ENCODE peak calls at places on chromosomes 4 and X, in six cellular contexts. L is transverse colon; O is left ventricle myocardium inferior; A is CD8-positive, alpha-beta T cell; T is psoas muscle; P is cardiac muscle cell. R is an unnamed sample. For H3K9me3 and H3K36me3, the result is how much of the 10 kb centered on the place peaks cover.

GRCh38 chr4:119570401-119570800 is 58.2 kb downstream of the PDE5A start:
- DNase-seq in L (no peak), P (no peak), T (no peak), A (no peak), O (no peak), R (no peak)

GRCh38 chr4:92305878-92306520 is 2.2 kb downstream of the GRID2 start:
- DNase-seq in P (no peak), O (no peak), L (no peak), A (no peak), T (peak), R (peak)

GRCh38 chr4:164383187-164384181 is 370.4 kb upstream of the SMIM31 start:
- DNase-seq in T (no peak), P (no peak), L (no peak), A (no peak), O (no peak), R (peak)

GRCh38 chr4:47836655-47837581 is 949 bp downstream of the CORIN start:
- DNase-seq in A (peak), O (peak), T (peak), P (peak), L (peak), R (peak)

GRCh38 chrX:36978886-36979285 is 29.3 kb upstream of the FAM47C start:
- DNase-seq in P (peak), T (no peak), L (no peak), O (no peak), A (no peak), R (no peak)

GRCh38 chr4:48138936-48139335 is 4.9 kb upstream of the TXK start:
- DNase-seq in P (no peak), L (no peak), O (no peak), T (no peak), A (no peak), R (no peak)

GRCh38 chrX:40887476-40887875 is 152.1 kb upstream of the MED14 start:
- DNase-seq in T (no peak), O (no peak), A (no peak), L (no peak), P (no peak), R (no peak)

GRCh38 chr4:180120114-180120513 is 2123.1 kb upstream of the TENM3 start:
- DNase-seq in O (no peak), L (no peak), T (no peak), P (no peak), A (no peak), R (no peak)

GRCh38 chrX:103360916-103361315 is 4.6 kb downstream of the TCEAL9 start:
- DNase-seq in O (no peak), T (no peak), L (no peak), P (no peak), A (no peak), R (no peak)

GRCh38 chr4:137530176-137530575 is 2.1 kb downstream of the PCDH18 start:
- DNase-seq in T (no peak), P (peak), A (no peak), L (no peak), O (no peak), R (no peak)

GRCh38 chrX:18252644-18253359 is 32.1 kb upstream of the BEND2 start:
- DNase-seq in O (no peak), T (no peak), P (peak), L (no peak), A (no peak), R (no peak)

GRCh38 chr4:152784490-152785195 is 4.9 kb downstream of the ARFIP1 start:
- DNase-seq in P (peak), T (no peak), L (peak), A (no peak), O (no peak), R (peak)

GRCh38 chr4:3310301-3311094 is 17.7 kb downstream of the RGS12 start:
- DNase-seq in A (no peak), P (no peak), T (no peak), O (no peak), L (no peak), R (peak)

GRCh38 chr4:141346144-141346543 is 125.4 kb downstream of the ZNF330 start:
- DNase-seq in T (no peak), L (no peak), A (no peak), P (peak), O (no peak), R (peak)

GRCh38 chrX:129823115-129823514 is 20.6 kb downstream of the ZDHHC9 start:
- DNase-seq in L (peak), T (no peak), A (peak), P (peak), O (no peak), R (peak)

GRCh38 chr4:986949-987688 is at the start of gene IDUA:
- DNase-seq in O (peak), L (peak), P (peak), T (peak), A (peak), R (peak)

GRCh38 chr4:85761803-85762202 is 286.9 kb downstream of the ARHGAP24 start:
- DNase-seq in T (peak), L (peak), A (no peak), P (peak), O (no peak), R (no peak)

GRCh38 chr4:40057540-40058091 is 966 bp downstream of the N4BP2 start:
- DNase-seq in L (peak), A (peak), O (peak), T (peak), P (peak), R (peak)

GRCh38 chr4:122619583-122619982 is 1.3 kb downstream of the IL21 start:
- DNase-seq in T (no peak), L (no peak), P (no peak), A (no peak), O (no peak), R (no peak)

GRCh38 chr4:118279920-118280432 is 72.8 kb downstream of the PRSS12 start:
- DNase-seq in A (no peak), L (no peak), P (peak), O (no peak), T (no peak), R (no peak)

GRCh38 chr4:166941629-166942028 is 292.7 kb downstream of the SPOCK3 start:
- DNase-seq in L (no peak), A (no peak), O (no peak), T (no peak), P (no peak), R (no peak)

GRCh38 chr4:52751349-52751911 is at the start of gene ERVMER34-1:
- DNase-seq in A (no peak), P (peak), L (peak), O (peak), T (peak), R (peak)

GRCh38 chr4:79597266-79597665 is 189.2 kb upstream of the GK2 start:
- DNase-seq in T (no peak), P (peak), O (no peak), L (no peak), A (no peak), R (peak)

GRCh38 chrX:39309018-39309620 is 507.9 kb downstream of the MID1IP1 start:
- DNase-seq in P (peak), T (no peak), A (no peak), L (no peak), O (no peak), R (no peak)

GRCh38 chrX:119003462-119003861 is 29.0 kb downstream of the LONRF3 start:
- DNase-seq in A (no peak), L (no peak), O (no peak), T (no peak), P (no peak), R (no peak)

GRCh38 chrX:18887177-18887820 is 96.6 kb downstream of the PHKA2 start:
- DNase-seq in T (peak), O (peak), L (peak), P (peak), A (no peak), R (no peak)

GRCh38 chr4:19381068-19381467 is 870.6 kb upstream of the SLIT2 start:
- DNase-seq in P (peak), A (no peak), T (no peak), L (no peak), O (no peak), R (no peak)

GRCh38 chr4:122842984-122843531 is 16.4 kb downstream of the FGF2 start:
- DNase-seq in T (no peak), O (no peak), L (peak), P (no peak), A (no peak), R (no peak)

GRCh38 chrX:67610282-67610681 is 66.5 kb downstream of the AR start:
- DNase-seq in O (no peak), P (no peak), L (no peak), T (no peak), A (no peak), R (no peak)

GRCh38 chr4:159197885-159198269 is 95.0 kb downstream of the RAPGEF2 start:
- DNase-seq in A (no peak), L (no peak), P (no peak), T (no peak), O (no peak), R (no peak)

GRCh38 chrX:56564921-56565861 is 1.8 kb downstream of the UBQLN2 start:
- DNase-seq in O (no peak), L (no peak), P (peak), A (no peak), T (no peak), R (no peak)

GRCh38 chrX:18899796-18900380 is 84.0 kb downstream of the PHKA2 start:
- DNase-seq in L (no peak), T (no peak), O (no peak), P (peak), A (no peak), R (peak)

GRCh38 chrX:151359931-151360871 is 36.8 kb upstream of the VMA21 start:
- DNase-seq in L (no peak), A (peak), P (peak), O (no peak), T (peak), R (peak)

GRCh38 chr4:98572697-98573096 is 85.7 kb downstream of the TSPAN5 start:
- DNase-seq in L (no peak), O (no peak), A (no peak), P (no peak), T (no peak), R (no peak)

GRCh38 chr4:100716416-100716815 is 198.6 kb upstream of the EMCN start:
- DNase-seq in P (no peak), A (no peak), O (no peak), T (no peak), L (no peak), R (no peak)

GRCh38 chr4:144894525-144894924 is 203.5 kb downstream of the ANAPC10 start:
- DNase-seq in T (peak), L (peak), A (no peak), O (no peak), P (peak), R (no peak)

GRCh38 chr4:337143-337931 is at the start of gene ZNF141:
- DNase-seq in P (peak), L (peak), O (peak), A (peak), T (peak), R (peak)

GRCh38 chr4:151641167-151641566 is 119.6 kb downstream of the GATB start:
- DNase-seq in A (no peak), L (no peak), P (peak), O (no peak), T (no peak), R (no peak)

GRCh38 chr4:103400405-103400804 is 202.3 kb upstream of the CENPE start:
- DNase-seq in A (no peak), L (no peak), T (no peak), P (peak), O (no peak), R (no peak)

GRCh38 chr4:8696369-8697127 is 104.0 kb downstream of the CPZ start:
- DNase-seq in P (no peak), O (no peak), T (no peak), L (no peak), A (no peak), R (no peak)
- H3K9me3 ChIP-seq in P (under half), O (under half), T (under half), L (under half), A (under half), R (under half)

DNA sequence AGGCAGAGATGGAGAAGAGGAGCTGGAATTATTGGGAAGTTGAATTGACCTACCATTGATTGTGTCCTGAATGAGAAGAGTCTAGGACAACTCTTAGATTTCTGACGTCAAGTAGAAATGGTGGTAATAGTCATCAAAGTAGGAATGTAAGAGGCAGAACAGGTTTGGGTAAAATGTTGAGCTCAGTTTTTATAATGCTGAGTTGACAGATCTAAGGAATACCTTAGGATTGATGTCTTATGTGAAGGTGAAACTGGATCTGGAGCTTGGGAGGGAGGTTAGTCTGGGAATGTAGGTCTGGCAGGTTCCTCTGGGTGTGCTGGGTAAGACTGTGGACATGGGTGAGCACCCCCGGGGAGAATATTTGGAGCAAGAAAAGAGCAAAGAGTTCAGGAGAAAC is 31.9 kb downstream of the JADE1 start:
- DNase-seq in L (no peak), T (no peak), P (no peak), A (no peak), O (no peak), R (no peak)
- H3K36me3 ChIP-seq in L (under half), T (under half), P (under half), A (under half), O (under half), R (under half)

GRCh38 chr4:186191266-186192067 is at the start of gene CYP4V2:
- DNase-seq in A (peak), P (peak), T (peak), O (peak), L (peak), R (peak)
- TF ChIP-seq CTCF in A (no peak), P (peak), T (peak), O (peak), L (no peak), R (no peak)

GRCh38 chrX:136258951-136259350 is 7.8 kb upstream of the MAP7D3 start:
- DNase-seq in A (no peak), P (no peak), T (no peak), O (no peak), L (no peak), R (no peak)
- H3K9me3 ChIP-seq in A (under half), P (under half), T (under half), O (under half), L (under half), R (under half)

GRCh38 chr4:156950950-156951349 is 20.6 kb downstream of the PDGFC start:
- DNase-seq in L (no peak), P (no peak), O (no peak), A (no peak), T (no peak), R (no peak)

GRCh38 chr4:156948738-156949137 is 22.9 kb downstream of the PDGFC start:
- DNase-seq in O (no peak), T (no peak), L (no peak), P (no peak), A (no peak), R (no peak)

GRCh38 chr4:156950090-156950489 is 21.5 kb downstream of the PDGFC start:
- DNase-seq in A (no peak), T (no peak), O (no peak), P (no peak), L (no peak), R (no peak)

GRCh38 chr4:156948133-156948532 is 23.5 kb downstream of the PDGFC start:
- DNase-seq in A (no peak), L (no peak), T (no peak), P (peak), O (no peak), R (no peak)

GRCh38 chr4:156949373-156949814 is 22.2 kb downstream of the PDGFC start:
- DNase-seq in L (no peak), A (no peak), O (no peak), T (no peak), P (peak), R (no peak)
- H3K36me3 ChIP-seq in L (under half), A (under half), O (under half), T (under half), P (under half), R (under half)

GRCh38 chr4:88814043-88814617 is 116.5 kb upstream of the NAP1L5 start:
- DNase-seq in O (no peak), P (no peak), T (no peak), L (no peak), A (no peak), R (no peak)
- TF ChIP-seq CTCF in O (peak), P (no peak), T (no peak), L (no peak), A (no peak), R (no peak)

GRCh38 chrX:75781618-75782017 is 3.4 kb downstream of the MAGEE2 start:
- DNase-seq in L (no peak), P (no peak), T (no peak), O (peak), A (no peak), R (no peak)
- H3K9me3 ChIP-seq in L (under half), P (under half), T (under half), O (under half), A (under half), R (under half)